ENCODE peak calls at places on chromosome 21, in six cellular contexts. One of them, this sample, is unnamed.

GRCh38 chr21:22898061-22898460 is 1899.9 kb downstream of the NCAM2 start:
- DNase-seq in H1: no peak
- DNase-seq in H9: no peak
- DNase-seq in mesenchymal stem cell: no peak
- DNase-seq in neuronal stem cell: no peak
- DNase-seq in IMR-90: no peak
- DNase-seq in this sample: no peak

GRCh38 chr21:35664683-35665082 is 395.6 kb downstream of the SETD4 start:
- DNase-seq in mesenchymal stem cell: no peak
- DNase-seq in IMR-90: peak
- DNase-seq in H1: no peak
- DNase-seq in H9: no peak
- DNase-seq in neuronal stem cell: no peak
- DNase-seq in this sample: no peak

GRCh38 chr21:15250384-15250783 is 185.6 kb upstream of the NRIP1 start:
- DNase-seq in IMR-90: peak
- DNase-seq in mesenchymal stem cell: no peak
- DNase-seq in H9: no peak
- DNase-seq in neuronal stem cell: no peak
- DNase-seq in H1: no peak
- DNase-seq in this sample: peak

GRCh38 chr21:25563399-25564116 is 43.7 kb downstream of the MRPL39 start:
- DNase-seq in IMR-90: no peak
- DNase-seq in H9: no peak
- DNase-seq in neuronal stem cell: no peak
- DNase-seq in mesenchymal stem cell: peak
- DNase-seq in H1: no peak
- DNase-seq in this sample: no peak

GRCh38 chr21:30710499-30710898 is 8.1 kb downstream of the KRTAP21-3 start:
- DNase-seq in mesenchymal stem cell: no peak
- DNase-seq in neuronal stem cell: no peak
- DNase-seq in H9: no peak
- DNase-seq in H1: no peak
- DNase-seq in IMR-90: no peak
- DNase-seq in this sample: peak

GRCh38 chr21:31566061-31566460 is 93.4 kb upstream of the SOD1 start:
- DNase-seq in mesenchymal stem cell: no peak
- DNase-seq in H1: no peak
- DNase-seq in IMR-90: no peak
- DNase-seq in H9: no peak
- DNase-seq in neuronal stem cell: no peak
- DNase-seq in this sample: no peak

GRCh38 chr21:36566606-36567005 is 86.7 kb upstream of the CLDN14 start:
- DNase-seq in IMR-90: no peak
- DNase-seq in H1: no peak
- DNase-seq in mesenchymal stem cell: no peak
- DNase-seq in neuronal stem cell: no peak
- DNase-seq in H9: no peak
- DNase-seq in this sample: no peak

GRCh38 chr21:41750051-41750450 is 16.8 kb downstream of the RIPK4 start:
- DNase-seq in H9: no peak
- DNase-seq in IMR-90: peak
- DNase-seq in mesenchymal stem cell: no peak
- DNase-seq in neuronal stem cell: no peak
- DNase-seq in H1: no peak
- DNase-seq in this sample: no peak

GRCh38 chr21:21101911-21102310 is 103.7 kb downstream of the NCAM2 start:
- DNase-seq in mesenchymal stem cell: peak
- DNase-seq in neuronal stem cell: peak
- DNase-seq in H9: peak
- DNase-seq in IMR-90: peak
- DNase-seq in H1: no peak
- DNase-seq in this sample: peak

GRCh38 chr21:36452281-36452680 is 27.6 kb downstream of the CLDN14 start:
- DNase-seq in H9: no peak
- DNase-seq in neuronal stem cell: no peak
- DNase-seq in H1: no peak
- DNase-seq in IMR-90: no peak
- DNase-seq in mesenchymal stem cell: no peak
- DNase-seq in this sample: no peak

GRCh38 chr21:41560701-41561158 is 52.8 kb upstream of the TMPRSS2 start:
- DNase-seq in mesenchymal stem cell: no peak
- DNase-seq in H1: no peak
- DNase-seq in IMR-90: no peak
- DNase-seq in H9: no peak
- DNase-seq in neuronal stem cell: no peak
- DNase-seq in this sample: no peak

GRCh38 chr21:32958288-32958992 is 67.3 kb upstream of the OLIG2 start:
- DNase-seq in H1: no peak
- DNase-seq in mesenchymal stem cell: no peak
- DNase-seq in neuronal stem cell: no peak
- DNase-seq in H9: peak
- DNase-seq in IMR-90: no peak
- DNase-seq in this sample: peak

GRCh38 chr21:17693801-17694200 is 81.1 kb upstream of the BTG3 start:
- DNase-seq in mesenchymal stem cell: no peak
- DNase-seq in neuronal stem cell: no peak
- DNase-seq in H1: no peak
- DNase-seq in IMR-90: no peak
- DNase-seq in H9: no peak
- DNase-seq in this sample: peak

GRCh38 chr21:32698286-32698685 is 29.5 kb downstream of the SYNJ1 start:
- DNase-seq in mesenchymal stem cell: no peak
- DNase-seq in H9: no peak
- DNase-seq in H1: no peak
- DNase-seq in neuronal stem cell: no peak
- DNase-seq in IMR-90: no peak
- DNase-seq in this sample: no peak

GRCh38 chr21:35922618-35923017 is 137.7 kb downstream of the SETD4 start:
- DNase-seq in mesenchymal stem cell: peak
- DNase-seq in H1: no peak
- DNase-seq in H9: no peak
- DNase-seq in neuronal stem cell: no peak
- DNase-seq in IMR-90: peak
- DNase-seq in this sample: no peak

GRCh38 chr21:42558368-42558767 is 44.7 kb downstream of the SLC37A1 start:
- DNase-seq in H1: no peak
- DNase-seq in H9: no peak
- DNase-seq in neuronal stem cell: no peak
- DNase-seq in IMR-90: no peak
- DNase-seq in mesenchymal stem cell: no peak
- DNase-seq in this sample: no peak

GRCh38 chr21:21200103-21200938 is 202.1 kb downstream of the NCAM2 start:
- DNase-seq in H9: no peak
- DNase-seq in neuronal stem cell: no peak
- DNase-seq in IMR-90: peak
- DNase-seq in mesenchymal stem cell: peak
- DNase-seq in H1: no peak
- DNase-seq in this sample: peak

GRCh38 chr21:25518491-25518911 is 88.8 kb downstream of the MRPL39 start:
- DNase-seq in neuronal stem cell: no peak
- DNase-seq in H1: no peak
- DNase-seq in mesenchymal stem cell: peak
- DNase-seq in IMR-90: no peak
- DNase-seq in H9: peak
- DNase-seq in this sample: no peak

GRCh38 chr21:42524341-42525227 is 10.9 kb downstream of the SLC37A1 start:
- DNase-seq in IMR-90: peak
- DNase-seq in mesenchymal stem cell: peak
- DNase-seq in H1: no peak
- DNase-seq in neuronal stem cell: no peak
- DNase-seq in H9: peak
- DNase-seq in this sample: peak

GRCh38 chr21:15121655-15122120 is 56.9 kb upstream of the NRIP1 start:
- DNase-seq in mesenchymal stem cell: peak
- DNase-seq in H1: no peak
- DNase-seq in neuronal stem cell: no peak
- DNase-seq in IMR-90: peak
- DNase-seq in H9: peak
- DNase-seq in this sample: no peak

GRCh38 chr21:18384771-18385170 is 18.8 kb downstream of the TMPRSS15 start:
- DNase-seq in mesenchymal stem cell: peak
- DNase-seq in IMR-90: no peak
- DNase-seq in neuronal stem cell: no peak
- DNase-seq in H9: no peak
- DNase-seq in H1: no peak
- DNase-seq in this sample: peak

GRCh38 chr21:41776778-41777177 is 9.9 kb upstream of the RIPK4 start:
- DNase-seq in IMR-90: no peak
- DNase-seq in H1: no peak
- DNase-seq in H9: no peak
- DNase-seq in mesenchymal stem cell: no peak
- DNase-seq in neuronal stem cell: no peak
- DNase-seq in this sample: no peak

GRCh38 chr21:23963454-23963853 is 1643.8 kb downstream of the MRPL39 start:
- DNase-seq in IMR-90: peak
- DNase-seq in H1: no peak
- DNase-seq in H9: no peak
- DNase-seq in neuronal stem cell: no peak
- DNase-seq in mesenchymal stem cell: no peak
- DNase-seq in this sample: no peak

GRCh38 chr21:24899138-24899537 is 708.1 kb downstream of the MRPL39 start:
- DNase-seq in mesenchymal stem cell: no peak
- DNase-seq in neuronal stem cell: no peak
- DNase-seq in H9: no peak
- DNase-seq in H1: no peak
- DNase-seq in IMR-90: no peak
- DNase-seq in this sample: no peak

GRCh38 chr21:32007461-32007860 is 134.6 kb downstream of the HUNK start:
- DNase-seq in neuronal stem cell: no peak
- DNase-seq in mesenchymal stem cell: peak
- DNase-seq in H1: no peak
- DNase-seq in H9: no peak
- DNase-seq in IMR-90: peak
- DNase-seq in this sample: peak

GRCh38 chr21:40902299-40902698 is 55.3 kb upstream of the DSCAM start:
- DNase-seq in IMR-90: no peak
- DNase-seq in H1: no peak
- DNase-seq in neuronal stem cell: no peak
- DNase-seq in mesenchymal stem cell: no peak
- DNase-seq in H9: no peak
- DNase-seq in this sample: no peak

GRCh38 chr21:25956993-25957714 is 213.4 kb downstream of the APP start:
- DNase-seq in H1: no peak
- DNase-seq in H9: no peak
- DNase-seq in neuronal stem cell: no peak
- DNase-seq in IMR-90: peak
- DNase-seq in mesenchymal stem cell: peak
- DNase-seq in this sample: no peak

GRCh38 chr21:32717851-32718316 is 9.9 kb downstream of the SYNJ1 start:
- DNase-seq in IMR-90: peak
- DNase-seq in H1: no peak
- DNase-seq in neuronal stem cell: peak
- DNase-seq in mesenchymal stem cell: peak
- DNase-seq in H9: no peak
- DNase-seq in this sample: no peak

GRCh38 chr21:37783016-37783415 is 133.2 kb downstream of the KCNJ6 start:
- DNase-seq in H1: no peak
- DNase-seq in neuronal stem cell: no peak
- DNase-seq in IMR-90: peak
- DNase-seq in H9: no peak
- DNase-seq in mesenchymal stem cell: no peak
- DNase-seq in this sample: no peak
- H4K91ac ChIP-seq in H1: no peak
- H4K91ac ChIP-seq in neuronal stem cell: no peak
- H4K91ac ChIP-seq in IMR-90: no peak
- H4K91ac ChIP-seq in H9: no peak
- H4K91ac ChIP-seq in mesenchymal stem cell: no peak
- H4K91ac ChIP-seq in this sample: no peak

GRCh38 chr21:46228345-46229051 is at the start of gene LSS:
- DNase-seq in IMR-90: peak
- DNase-seq in neuronal stem cell: peak
- DNase-seq in H1: peak
- DNase-seq in H9: peak
- DNase-seq in mesenchymal stem cell: peak
- DNase-seq in this sample: peak
- H2BK5ac ChIP-seq in IMR-90: peak
- H2BK5ac ChIP-seq in neuronal stem cell: peak
- H2BK5ac ChIP-seq in H1: peak
- H2BK5ac ChIP-seq in H9: no peak
- H2BK5ac ChIP-seq in mesenchymal stem cell: no peak
- H2BK5ac ChIP-seq in this sample: peak

GRCh38 chr21:34621434-34622000 is 6.6 kb upstream of the RCAN1 start:
- DNase-seq in H9: no peak
- DNase-seq in IMR-90: no peak
- DNase-seq in neuronal stem cell: no peak
- DNase-seq in H1: no peak
- DNase-seq in mesenchymal stem cell: no peak
- DNase-seq in this sample: peak

GRCh38 chr21:34617753-34618339 is 2.9 kb upstream of the RCAN1 start:
- DNase-seq in H9: no peak
- DNase-seq in IMR-90: no peak
- DNase-seq in neuronal stem cell: no peak
- DNase-seq in H1: no peak
- DNase-seq in mesenchymal stem cell: no peak
- DNase-seq in this sample: no peak

GRCh38 chr21:34615487-34615814 is 538 bp upstream of the RCAN1 start:
- DNase-seq in mesenchymal stem cell: no peak
- DNase-seq in neuronal stem cell: no peak
- DNase-seq in H1: no peak
- DNase-seq in IMR-90: no peak
- DNase-seq in H9: no peak
- DNase-seq in this sample: no peak

GRCh38 chr21:34623519-34623918 is 8.6 kb upstream of the RCAN1 start:
- DNase-seq in IMR-90: no peak
- DNase-seq in neuronal stem cell: no peak
- DNase-seq in H1: no peak
- DNase-seq in mesenchymal stem cell: no peak
- DNase-seq in H9: no peak
- DNase-seq in this sample: no peak

DNA sequence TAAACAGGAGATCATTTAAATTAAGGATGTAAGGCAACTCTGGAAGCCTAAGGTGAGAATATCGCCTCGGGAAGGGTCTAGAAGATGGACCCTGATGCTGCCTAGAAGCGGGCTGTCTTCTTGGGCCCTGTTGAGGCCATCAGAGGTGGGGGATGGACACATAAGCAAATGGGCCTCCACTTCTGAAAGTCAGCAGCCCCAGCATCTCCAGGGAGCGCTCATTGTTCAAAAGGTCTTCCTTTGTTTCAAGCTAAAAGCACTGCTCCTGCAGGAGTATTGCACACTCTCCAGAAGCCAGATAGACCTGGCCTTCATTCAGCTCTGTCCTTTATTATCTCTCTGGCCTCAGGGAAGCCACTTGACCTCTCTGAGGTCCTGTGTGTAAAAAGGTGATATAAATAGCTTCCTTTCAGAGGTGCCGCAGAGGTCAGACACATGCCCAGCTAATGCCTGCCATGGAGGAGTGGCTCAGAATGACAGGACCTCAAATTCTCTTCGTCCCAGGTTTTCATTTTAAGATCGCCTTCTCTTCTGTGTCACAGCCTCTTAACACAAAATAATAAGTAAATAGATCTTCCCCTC is 5.3 kb upstream of the RCAN1 start:
- DNase-seq in neuronal stem cell: no peak
- DNase-seq in IMR-90: no peak
- DNase-seq in mesenchymal stem cell: no peak
- DNase-seq in H9: no peak
- DNase-seq in H1: no peak
- DNase-seq in this sample: no peak
- H4K91ac ChIP-seq in neuronal stem cell: no peak
- H4K91ac ChIP-seq in IMR-90: no peak
- H4K91ac ChIP-seq in mesenchymal stem cell: no peak
- H4K91ac ChIP-seq in H9: no peak
- H4K91ac ChIP-seq in H1: no peak
- H4K91ac ChIP-seq in this sample: no peak

GRCh38 chr21:44697811-44698734 is 1.1 kb downstream of the KRTAP10-12 start:
- DNase-seq in mesenchymal stem cell: no peak
- DNase-seq in H1: no peak
- DNase-seq in neuronal stem cell: no peak
- DNase-seq in H9: peak
- DNase-seq in IMR-90: no peak
- DNase-seq in this sample: no peak
- H2BK5ac ChIP-seq in mesenchymal stem cell: no peak
- H2BK5ac ChIP-seq in H1: peak
- H2BK5ac ChIP-seq in neuronal stem cell: no peak
- H2BK5ac ChIP-seq in H9: no peak
- H2BK5ac ChIP-seq in IMR-90: no peak
- H2BK5ac ChIP-seq in this sample: no peak